ENCODE peak calls at places on chromosomes 1 and 21, in eight cellular contexts. U is H9; N is stimulated activated CD4-positive, alpha-beta T cell treated with anti-CD3 and anti-CD28 coated beads, Interleukin-2, amount 100 ng/mL, for 48 hours; F is HEK293T; A is T-helper 2 cell treated with Interferon-gamma antibody and Interleukin-4, amounts not matched to agents 5 μg/mL and 100 μg/mL, for 36 hours; C is sciatic nerve; K is neuronal stem cell; W is NAMALWA. S is an unnamed sample.

GRCh38 chr1:28129150-28129549 is 40.7 kb upstream of the EYA3 start:
- DNase-seq in C (no peak), N (no peak), K (no peak), F (no peak), W (no peak), U (no peak), A (no peak), S (no peak)

GRCh38 chr1:202036595-202037387 is 26.4 kb downstream of the ELF3 start:
- DNase-seq in K (no peak), C (no peak), U (no peak), N (no peak), F (peak), A (no peak), W (no peak), S (peak)

GRCh38 chr1:1407957-1408318 is 845 bp upstream of the MRPL20 start:
- DNase-seq in A (no peak), K (no peak), W (no peak), C (no peak), N (no peak), F (no peak), U (no peak), S (no peak)

GRCh38 chr1:226690460-226690982 is 48.6 kb downstream of the ITPKB start:
- DNase-seq in N (no peak), C (no peak), F (no peak), U (no peak), K (no peak), A (peak), W (no peak), S (no peak)

GRCh38 chr1:209714338-209714737 is 9.7 kb downstream of the HSD11B1 start:
- DNase-seq in F (no peak), K (no peak), C (no peak), W (no peak), A (no peak), U (no peak), N (no peak), S (no peak)

GRCh38 chr1:33390550-33390949 is 40.3 kb downstream of the PHC2 start:
- DNase-seq in F (no peak), K (no peak), A (no peak), N (no peak), C (no peak), U (no peak), W (no peak), S (no peak)

GRCh38 chr21:15034126-15034848 is 30.5 kb downstream of the NRIP1 start:
- DNase-seq in N (no peak), C (no peak), A (no peak), F (no peak), W (no peak), U (no peak), K (no peak), S (no peak)

GRCh38 chr1:42747125-42747524 is 7.1 kb upstream of the CLDN19 start:
- DNase-seq in N (peak), F (peak), U (peak), A (no peak), C (no peak), K (peak), W (peak), S (peak)

GRCh38 chr1:8437286-8437685 is 119.4 kb downstream of the SLC45A1 start:
- DNase-seq in F (no peak), K (no peak), W (no peak), U (no peak), N (no peak), C (no peak), A (no peak), S (peak)

GRCh38 chr1:94130851-94131595 is 10.1 kb upstream of the ABCA4 start:
- DNase-seq in N (no peak), C (no peak), W (no peak), A (no peak), F (no peak), K (no peak), U (no peak), S (no peak)

GRCh38 chr21:35925497-35925896 is 134.8 kb downstream of the SETD4 start:
- DNase-seq in K (no peak), U (no peak), C (no peak), W (no peak), N (no peak), A (no peak), F (no peak), S (no peak)

GRCh38 chr1:183139281-183139942 is 46.7 kb upstream of the LAMC2 start:
- DNase-seq in N (no peak), K (no peak), C (no peak), W (no peak), U (no peak), F (no peak), A (no peak), S (no peak)

GRCh38 chr1:55252942-55253589 is 37.9 kb upstream of the USP24 start:
- DNase-seq in C (no peak), U (no peak), A (no peak), N (no peak), K (no peak), F (no peak), W (no peak), S (no peak)

GRCh38 chr1:155983191-155984023 is 5.1 kb upstream of the ARHGEF2 start:
- DNase-seq in F (no peak), U (peak), A (no peak), C (peak), W (peak), K (no peak), N (no peak), S (peak)

GRCh38 chr1:172897738-172898137 is 153.0 kb downstream of the TNFSF18 start:
- DNase-seq in U (no peak), C (no peak), K (no peak), N (no peak), A (no peak), F (no peak), W (no peak), S (no peak)

GRCh38 chr1:203229471-203230178 is at the start of gene CHIT1:
- DNase-seq in W (no peak), F (no peak), U (no peak), A (no peak), N (no peak), K (no peak), C (no peak), S (no peak)

GRCh38 chr1:91582431-91582921 is 81.8 kb downstream of the CDC7 start:
- DNase-seq in W (no peak), C (no peak), F (no peak), N (no peak), K (no peak), A (no peak), U (no peak), S (no peak)

GRCh38 chr1:72697410-72697809 is 415.1 kb upstream of the NEGR1 start:
- DNase-seq in W (no peak), U (no peak), N (no peak), F (no peak), C (no peak), A (no peak), K (no peak), S (no peak)

GRCh38 chr1:82454431-82454830 is 653.7 kb downstream of the ADGRL2 start:
- DNase-seq in K (no peak), U (no peak), F (no peak), C (no peak), W (no peak), N (no peak), A (no peak), S (no peak)

GRCh38 chr1:100834779-100835645 is 59.6 kb downstream of the EXTL2 start:
- DNase-seq in U (peak), C (no peak), A (no peak), F (peak), W (peak), N (no peak), K (no peak), S (peak)

GRCh38 chr1:114386129-114387037 is 124.6 kb downstream of the TRIM33 start:
- DNase-seq in W (no peak), F (no peak), A (no peak), C (no peak), K (no peak), U (no peak), N (no peak), S (peak)

GRCh38 chr1:206823725-206824124 is 41.7 kb upstream of the IL20 start:
- DNase-seq in K (no peak), F (no peak), U (no peak), A (no peak), C (no peak), N (no peak), W (no peak), S (no peak)

GRCh38 chr1:173205146-173206051 is 1.7 kb downstream of the TNFSF4 start:
- DNase-seq in W (no peak), K (no peak), A (no peak), N (no peak), U (no peak), F (no peak), C (no peak), S (no peak)

GRCh38 chr1:82775402-82776000 is 974.8 kb downstream of the ADGRL2 start:
- DNase-seq in A (no peak), U (peak), F (peak), C (no peak), K (no peak), W (peak), N (peak), S (peak)

GRCh38 chr1:229271448-229272120 is 673 bp downstream of the RAB4A start:
- DNase-seq in U (no peak), N (peak), C (no peak), W (peak), K (peak), A (no peak), F (peak), S (no peak)

GRCh38 chr1:168261390-168261789 is 19.3 kb upstream of the TBX19 start:
- DNase-seq in N (no peak), C (no peak), F (no peak), U (no peak), W (no peak), A (no peak), K (no peak), S (no peak)

GRCh38 chr1:167630568-167631385 is 745 bp downstream of the RCSD1 start:
- DNase-seq in C (no peak), W (peak), U (no peak), A (peak), K (no peak), N (no peak), F (no peak), S (peak)

GRCh38 chr1:42745851-42746250 is 5.8 kb upstream of the CLDN19 start:
- DNase-seq in C (no peak), K (no peak), W (no peak), U (no peak), N (no peak), F (no peak), A (no peak), S (no peak)

GRCh38 chr1:8554956-8555534 is 237.1 kb downstream of the SLC45A1 start:
- DNase-seq in F (no peak), N (no peak), W (no peak), U (no peak), C (no peak), A (no peak), K (no peak), S (no peak)

GRCh38 chr1:205588691-205589445 is 42.9 kb downstream of the ELK4 start:
- DNase-seq in A (peak), N (no peak), C (peak), U (peak), K (no peak), W (peak), F (peak), S (peak)

GRCh38 chr21:38386967-38387366 is 111.3 kb downstream of the ERG start:
- DNase-seq in N (no peak), F (no peak), K (no peak), C (no peak), W (no peak), U (no peak), A (peak), S (no peak)

GRCh38 chr1:226882631-226883409 is 12.4 kb downstream of the PSEN2 start:
- DNase-seq in W (peak), F (no peak), N (peak), U (no peak), A (peak), C (no peak), K (no peak), S (no peak)

GRCh38 chr1:227788279-227789041 is 27.0 kb upstream of the PRSS38 start:
- DNase-seq in W (peak), F (peak), A (peak), K (peak), U (peak), C (peak), N (peak), S (peak)

GRCh38 chr1:42756956-42757891 is 9.6 kb downstream of the P3H1 start:
- DNase-seq in N (no peak), K (peak), W (peak), U (peak), A (no peak), F (peak), C (no peak), S (peak)

GRCh38 chr21:32611471-32611997 is 643 bp downstream of the CFAP298 start:
- DNase-seq in C (no peak), A (peak), W (peak), F (peak), U (no peak), N (peak), K (no peak), S (peak)

GRCh38 chr21:36980280-36981048 is 14.0 kb upstream of the HLCS start:
- DNase-seq in C (peak), K (no peak), N (no peak), U (peak), W (no peak), A (no peak), F (no peak), S (peak)

GRCh38 chr1:41905103-41905675 is 13.5 kb downstream of the HIVEP3 start:
- DNase-seq in N (no peak), K (no peak), U (no peak), A (no peak), C (no peak), W (no peak), F (no peak), S (no peak)

GRCh38 chr1:31152181-31152768 is 86.8 kb upstream of the PUM1 start:
- DNase-seq in W (peak), F (peak), K (no peak), U (no peak), C (no peak), A (no peak), N (no peak), S (no peak)

GRCh38 chr1:180927841-180928240 is 15.1 kb downstream of the KIAA1614 start:
- DNase-seq in W (no peak), K (no peak), C (no peak), U (no peak), F (no peak), A (no peak), N (no peak), S (peak)